ENCODE peak calls at places on chromosomes 6 and 20, in four cellular contexts. One of them, this sample, is unnamed.

GRCh38 chr6:163327936-163328335 is 86.6 kb upstream of the QKI start:
- DNase-seq in GM12878: no peak
- DNase-seq in K562: no peak
- DNase-seq in HepG2: no peak
- DNase-seq in this sample: no peak

GRCh38 chr6:39167321-39167720 is 52.3 kb upstream of the SAYSD1 start:
- DNase-seq in GM12878: no peak
- DNase-seq in K562: no peak
- DNase-seq in HepG2: no peak
- DNase-seq in this sample: no peak

GRCh38 chr6:70547313-70547712 is 19.4 kb upstream of the SDHAF4 start:
- DNase-seq in GM12878: no peak
- DNase-seq in K562: no peak
- DNase-seq in HepG2: no peak
- DNase-seq in this sample: no peak

GRCh38 chr6:89413006-89413400 is 930 bp upstream of the RRAGD start:
- DNase-seq in GM12878: no peak
- DNase-seq in K562: no peak
- DNase-seq in HepG2: no peak
- DNase-seq in this sample: no peak

GRCh38 chr6:118387921-118388701 is 160.0 kb upstream of the PLN start:
- DNase-seq in GM12878: no peak
- DNase-seq in K562: no peak
- DNase-seq in HepG2: no peak
- DNase-seq in this sample: no peak

GRCh38 chr6:34656378-34657036 is 40.1 kb downstream of the ILRUN start:
- DNase-seq in GM12878: peak; percentile 97
- DNase-seq in K562: no peak
- DNase-seq in HepG2: peak; percentile 76
- DNase-seq in this sample: no peak

GRCh38 chr6:112330071-112330876 is 16.9 kb upstream of the RFPL4B start:
- DNase-seq in GM12878: no peak
- DNase-seq in K562: no peak
- DNase-seq in HepG2: no peak
- DNase-seq in this sample: no peak

GRCh38 chr6:74654296-74654695 is 551.6 kb downstream of the COL12A1 start:
- DNase-seq in GM12878: no peak
- DNase-seq in K562: no peak
- DNase-seq in HepG2: no peak
- DNase-seq in this sample: no peak

GRCh38 chr20:31972481-31973386 is 4.8 kb downstream of the XKR7 start:
- DNase-seq in GM12878: no peak
- DNase-seq in K562: no peak
- DNase-seq in HepG2: no peak
- DNase-seq in this sample: no peak

GRCh38 chr20:48609491-48609978 is 218.3 kb downstream of the PREX1 start:
- DNase-seq in GM12878: peak; percentile 62
- DNase-seq in K562: no peak
- DNase-seq in HepG2: peak; percentile 36
- DNase-seq in this sample: no peak

GRCh38 chr6:90393232-90393884 is 96.7 kb upstream of the BACH2 start:
- DNase-seq in GM12878: no peak
- DNase-seq in K562: peak; percentile 50
- DNase-seq in HepG2: peak; percentile 12
- DNase-seq in this sample: peak; percentile 69

GRCh38 chr6:134111062-134111677 is 58.7 kb upstream of the SLC2A12 start:
- DNase-seq in GM12878: no peak
- DNase-seq in K562: peak; percentile 85
- DNase-seq in HepG2: peak; percentile 82
- DNase-seq in this sample: peak; percentile 34

GRCh38 chr20:11935754-11936551 is 18.3 kb downstream of the BTBD3 start:
- DNase-seq in GM12878: no peak
- DNase-seq in K562: no peak
- DNase-seq in HepG2: peak; percentile 17
- DNase-seq in this sample: no peak

GRCh38 chr6:10555625-10556309 is 34.6 kb downstream of the GCNT2 start:
- DNase-seq in GM12878: no peak
- DNase-seq in K562: no peak
- DNase-seq in HepG2: no peak
- DNase-seq in this sample: peak; percentile 67

GRCh38 chr6:20211037-20211940 is 980 bp downstream of the MBOAT1 start:
- DNase-seq in GM12878: no peak
- DNase-seq in K562: no peak
- DNase-seq in HepG2: no peak
- DNase-seq in this sample: peak; percentile 25

GRCh38 chr6:128754658-128755256 is 128.2 kb upstream of the LAMA2 start:
- DNase-seq in GM12878: peak; percentile 65
- DNase-seq in K562: no peak
- DNase-seq in HepG2: no peak
- DNase-seq in this sample: no peak

GRCh38 chr6:109024368-109024767 is 70.3 kb downstream of the SESN1 start:
- DNase-seq in GM12878: no peak
- DNase-seq in K562: no peak
- DNase-seq in HepG2: no peak
- DNase-seq in this sample: no peak

GRCh38 chr6:11356404-11357155 is 124.1 kb upstream of the NEDD9 start:
- DNase-seq in GM12878: no peak
- DNase-seq in K562: no peak
- DNase-seq in HepG2: no peak
- DNase-seq in this sample: no peak

GRCh38 chr6:163640641-163641040 is 226.1 kb downstream of the QKI start:
- DNase-seq in GM12878: no peak
- DNase-seq in K562: no peak
- DNase-seq in HepG2: no peak
- DNase-seq in this sample: peak; percentile 20

GRCh38 chr20:39861381-39861780 is 827.7 kb downstream of the MAFB start:
- DNase-seq in GM12878: no peak
- DNase-seq in K562: no peak
- DNase-seq in HepG2: no peak
- DNase-seq in this sample: no peak

GRCh38 chr6:160348552-160349441 is 619 bp downstream of the SLC22A3 start:
- DNase-seq in GM12878: no peak
- DNase-seq in K562: no peak
- DNase-seq in HepG2: peak; percentile 87
- DNase-seq in this sample: peak; percentile 56

GRCh38 chr20:11740975-11741374 is 176.7 kb upstream of the BTBD3 start:
- DNase-seq in GM12878: no peak
- DNase-seq in K562: no peak
- DNase-seq in HepG2: no peak
- DNase-seq in this sample: no peak

GRCh38 chr20:52251137-52251700 is 59.6 kb upstream of the ZFP64 start:
- DNase-seq in GM12878: no peak
- DNase-seq in K562: no peak
- DNase-seq in HepG2: no peak
- DNase-seq in this sample: no peak

GRCh38 chr6:141607956-141608355 is 524.8 kb upstream of the GJE1 start:
- DNase-seq in GM12878: no peak
- DNase-seq in K562: no peak
- DNase-seq in HepG2: no peak
- DNase-seq in this sample: no peak

GRCh38 chr6:33952016-33952415 is 148.2 kb upstream of the MLN start:
- DNase-seq in GM12878: no peak
- DNase-seq in K562: no peak
- DNase-seq in HepG2: no peak
- DNase-seq in this sample: no peak

GRCh38 chr20:25063546-25063945 is 5.6 kb upstream of the ACSS1 start:
- DNase-seq in GM12878: no peak
- DNase-seq in K562: no peak
- DNase-seq in HepG2: no peak
- DNase-seq in this sample: peak; percentile 7

GRCh38 chr6:150352321-150353296 is 16.2 kb upstream of the IYD start:
- DNase-seq in GM12878: no peak
- DNase-seq in K562: no peak
- DNase-seq in HepG2: no peak
- DNase-seq in this sample: no peak

GRCh38 chr6:45116714-45117410 is 211.3 kb upstream of the RUNX2 start:
- DNase-seq in GM12878: no peak
- DNase-seq in K562: no peak
- DNase-seq in HepG2: no peak
- DNase-seq in this sample: no peak

GRCh38 chr6:298233-299049 is 6.2 kb downstream of the DUSP22 start:
- DNase-seq in GM12878: no peak
- DNase-seq in K562: no peak
- DNase-seq in HepG2: no peak
- DNase-seq in this sample: no peak

GRCh38 chr6:56570434-56571359 is 72.0 kb downstream of the DST start:
- DNase-seq in GM12878: no peak
- DNase-seq in K562: no peak
- DNase-seq in HepG2: peak; percentile 60
- DNase-seq in this sample: no peak

GRCh38 chr6:144768676-144769599 is 483.8 kb downstream of the UTRN start:
- DNase-seq in GM12878: no peak
- DNase-seq in K562: no peak
- DNase-seq in HepG2: no peak
- DNase-seq in this sample: no peak

GRCh38 chr20:25584905-25585704 is at the start of gene NINL:
- DNase-seq in GM12878: no peak
- DNase-seq in K562: peak; percentile 61
- DNase-seq in HepG2: peak; percentile 82
- DNase-seq in this sample: peak; percentile 87

GRCh38 chr6:168309183-168309582 is 10.4 kb downstream of the DACT2 start:
- DNase-seq in GM12878: no peak
- DNase-seq in K562: no peak
- DNase-seq in HepG2: no peak
- DNase-seq in this sample: no peak

GRCh38 chr6:34360556-34360955 is 31.9 kb downstream of the NUDT3 start:
- DNase-seq in GM12878: no peak
- DNase-seq in K562: no peak
- DNase-seq in HepG2: no peak
- DNase-seq in this sample: no peak

GRCh38 chr20:10655723-10656122 is 18.1 kb downstream of the JAG1 start:
- DNase-seq in GM12878: no peak
- DNase-seq in K562: no peak
- DNase-seq in HepG2: no peak
- DNase-seq in this sample: no peak
- TF ChIP-seq CREM in GM12878: no peak
- TF ChIP-seq CREM in K562: no peak
- TF ChIP-seq CREM in HepG2: no peak
- TF ChIP-seq CREM in this sample: no peak

GRCh38 chr20:8335059-8335458 is 203.0 kb downstream of the PLCB1 start:
- DNase-seq in GM12878: no peak
- DNase-seq in K562: no peak
- DNase-seq in HepG2: peak; percentile 50
- DNase-seq in this sample: no peak

GRCh38 chr20:8330316-8330784 is 198.3 kb downstream of the PLCB1 start:
- DNase-seq in GM12878: no peak
- DNase-seq in K562: no peak
- DNase-seq in HepG2: no peak
- DNase-seq in this sample: no peak

GRCh38 chr20:8334641-8335040 is 202.6 kb downstream of the PLCB1 start:
- DNase-seq in GM12878: no peak
- DNase-seq in K562: no peak
- DNase-seq in HepG2: peak; percentile 64
- DNase-seq in this sample: no peak

GRCh38 chr20:8330785-8331699 is 199.0 kb downstream of the PLCB1 start:
- DNase-seq in GM12878: no peak
- DNase-seq in K562: no peak
- DNase-seq in HepG2: peak; percentile 94
- DNase-seq in this sample: no peak

DNA sequence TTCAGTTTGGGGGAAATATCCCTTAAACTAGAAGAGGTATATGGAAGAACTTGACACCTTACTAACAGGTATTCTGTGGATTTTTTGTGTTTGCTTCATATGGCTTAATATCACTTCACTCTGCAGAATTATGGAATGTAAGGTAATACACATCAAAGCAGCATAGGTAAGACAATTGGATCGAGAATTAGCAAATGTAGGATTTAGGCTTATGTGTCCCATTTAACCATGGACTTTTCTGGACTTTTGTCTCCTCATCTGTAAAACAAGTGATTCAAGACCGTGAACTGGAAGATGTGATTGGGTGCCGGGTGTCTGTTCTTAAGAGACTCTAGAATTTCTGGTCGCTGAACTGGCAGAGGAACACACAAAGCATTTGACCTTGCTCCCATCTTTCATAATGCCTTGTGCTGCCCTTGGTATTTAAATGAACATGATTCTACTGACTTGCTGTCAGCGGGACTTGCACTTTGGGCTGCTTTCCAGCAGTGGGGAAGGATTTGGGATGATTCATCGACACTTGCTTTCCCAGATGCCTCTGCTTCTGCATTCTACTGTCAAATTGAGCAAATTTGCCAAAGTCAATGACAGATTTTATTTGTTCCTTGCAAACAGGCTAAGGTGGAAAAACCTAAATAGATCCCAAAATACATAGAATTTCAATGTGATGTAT is 199.8 kb downstream of the PLCB1 start:
- DNase-seq in GM12878: no peak
- DNase-seq in K562: no peak
- DNase-seq in HepG2: peak; percentile 86
- DNase-seq in this sample: no peak
- TF ChIP-seq CREM in GM12878: no peak
- TF ChIP-seq CREM in K562: no peak
- TF ChIP-seq CREM in HepG2: no peak
- TF ChIP-seq CREM in this sample: no peak

GRCh38 chr6:36019167-36019566 is 5.3 kb downstream of the SLC26A8 start:
- DNase-seq in GM12878: no peak
- DNase-seq in K562: no peak
- DNase-seq in HepG2: no peak
- DNase-seq in this sample: no peak
- TF ChIP-seq CREM in GM12878: no peak
- TF ChIP-seq CREM in K562: no peak
- TF ChIP-seq CREM in HepG2: no peak
- TF ChIP-seq CREM in this sample: no peak

DNA sequence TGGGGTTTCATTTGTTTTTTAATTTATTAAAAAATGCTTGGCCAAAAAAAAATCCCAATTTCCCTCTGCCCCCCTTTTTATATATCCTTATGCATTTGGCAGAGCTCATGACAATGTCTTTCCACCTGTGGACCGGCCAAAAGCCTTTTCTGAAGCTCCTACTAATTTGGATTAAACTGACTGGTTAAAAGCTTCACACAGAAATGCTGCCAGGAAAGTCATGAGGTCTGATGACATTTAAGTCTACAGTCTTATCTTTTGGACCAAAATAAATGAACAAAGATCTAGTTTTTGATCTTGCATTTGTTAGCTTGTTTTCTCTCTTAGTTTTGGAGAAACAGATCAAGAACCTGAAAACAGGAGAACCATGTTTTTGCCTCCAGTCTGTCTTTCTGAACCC is 66.1 kb downstream of the TRMT11 start:
- DNase-seq in GM12878: no peak
- DNase-seq in K562: no peak
- DNase-seq in HepG2: no peak
- DNase-seq in this sample: no peak
- TF ChIP-seq CREM in GM12878: no peak
- TF ChIP-seq CREM in K562: no peak
- TF ChIP-seq CREM in HepG2: no peak
- TF ChIP-seq CREM in this sample: no peak

DNA sequence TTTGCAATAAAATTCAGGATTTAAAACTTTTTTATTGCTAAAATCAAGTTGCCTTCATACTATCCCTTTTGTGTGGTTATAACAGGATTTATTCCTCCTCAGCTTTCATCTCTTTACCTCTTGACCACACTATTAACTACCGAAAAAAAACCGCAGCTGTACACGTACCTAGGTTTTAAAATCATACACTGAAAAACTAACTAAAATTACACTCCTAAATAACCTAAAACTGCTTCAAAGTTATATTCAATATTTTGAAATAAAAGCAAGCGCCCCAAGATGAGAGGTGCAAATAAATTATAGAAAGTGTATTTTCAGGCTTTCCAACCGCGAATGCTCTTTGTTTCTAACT is 1.4 kb downstream of the MPC1 start:
- DNase-seq in GM12878: no peak
- DNase-seq in K562: no peak
- DNase-seq in HepG2: no peak
- DNase-seq in this sample: no peak
- TF ChIP-seq CREM in GM12878: no peak
- TF ChIP-seq CREM in K562: no peak
- TF ChIP-seq CREM in HepG2: no peak
- TF ChIP-seq CREM in this sample: no peak

This sample was measured in WTC11.